ENCODE peak calls at places on chromosomes 16 and 17, in four cellular contexts. R, D, E and C are unnamed samples.

GRCh38 chr17:81373536-81374160 is 21.6 kb upstream of the BAHCC1 start:
- DNase-seq in E (no peak), D (no peak), R (no peak), C (no peak)

GRCh38 chr16:29664133-29664912 is 1.3 kb downstream of the SPN start:
- DNase-seq in E (no peak), R (peak), D (no peak), C (peak)

GRCh38 chr17:76088041-76088867 is 9.3 kb downstream of the ZACN start:
- DNase-seq in E (no peak), R (peak), D (peak), C (peak)

GRCh38 chr17:4934173-4934979 is 2.3 kb downstream of the GP1BA start:
- DNase-seq in D (peak), E (peak), R (no peak), C (no peak)

GRCh38 chr17:5672815-5673430 is 88.6 kb upstream of the NLRP1 start:
- DNase-seq in D (no peak), R (no peak), E (no peak), C (no peak)

GRCh38 chr17:44105483-44105882 is 18.0 kb downstream of the HDAC5 start:
- DNase-seq in E (no peak), D (no peak), R (no peak), C (no peak)

GRCh38 chr17:8673621-8674020 is 43.1 kb upstream of the MYH10 start:
- DNase-seq in E (no peak), R (no peak), D (no peak), C (peak)

GRCh38 chr17:77601054-77601979 is 357.2 kb upstream of the TNRC6C start:
- DNase-seq in R (no peak), D (no peak), E (no peak), C (no peak)

GRCh38 chr17:61477204-61477834 is 25.1 kb downstream of the TBX4 start:
- DNase-seq in D (peak), E (no peak), R (no peak), C (no peak)

GRCh38 chr16:2980227-2981176 is at the start of gene PKMYT1:
- DNase-seq in R (peak), E (peak), D (peak), C (peak)

GRCh38 chr16:2977440-2977839 is 2.8 kb downstream of the PKMYT1 start:
- DNase-seq in R (no peak), D (no peak), E (peak), C (no peak)

GRCh38 chr16:2981899-2982250 is 1.6 kb upstream of the PKMYT1 start:
- DNase-seq in D (no peak), E (no peak), R (peak), C (no peak)

GRCh38 chr16:2981177-2981898 is 1.1 kb upstream of the PKMYT1 start:
- DNase-seq in E (no peak), R (peak), D (peak), C (no peak)

DNA sequence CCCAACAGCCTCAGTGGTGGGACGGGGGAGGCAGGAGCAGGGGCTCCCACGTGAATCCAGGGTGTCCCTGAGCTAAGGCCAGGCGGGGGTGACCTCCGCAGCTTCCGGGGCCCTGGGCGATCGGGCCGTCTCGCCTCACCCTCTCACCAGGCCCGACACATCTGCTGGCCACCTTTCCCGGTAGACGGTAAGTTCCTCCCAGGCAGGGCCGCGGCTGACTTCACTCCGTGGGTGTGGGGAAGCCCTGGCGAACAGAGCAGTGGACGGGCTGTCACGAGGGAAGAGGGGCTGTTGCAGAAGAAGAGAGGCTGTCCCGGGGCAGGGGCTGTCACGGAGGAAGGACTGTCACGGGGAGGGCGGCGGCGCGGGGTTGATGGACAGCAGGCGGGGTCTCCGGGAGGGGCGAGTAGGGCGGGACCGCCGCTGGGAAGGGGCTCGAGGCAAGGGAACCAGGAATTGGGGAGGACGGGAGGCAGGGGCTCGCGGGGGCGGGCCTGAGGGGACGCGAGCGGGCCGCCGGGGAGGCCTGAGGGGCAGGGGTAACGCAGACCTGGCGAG is 498 bp downstream of the PKMYT1 start:
- DNase-seq in D (peak), E (no peak), R (peak), C (peak)
- TF ChIP-seq EZH2phosphoT487 in D (no peak), E (no peak), R (no peak), C (no peak)

GRCh38 chr17:42700890-42701289 is 18.6 kb downstream of the CNTNAP1 start:
- DNase-seq in E (no peak), R (no peak), D (no peak), C (no peak)

GRCh38 chr17:42697108-42697811 is 14.9 kb downstream of the CNTNAP1 start:
- DNase-seq in R (no peak), D (no peak), E (no peak), C (no peak)

GRCh38 chr17:42699415-42699740 is 17.0 kb downstream of the CNTNAP1 start:
- DNase-seq in D (no peak), R (no peak), E (no peak), C (no peak)

GRCh38 chr17:42695500-42695899 is 13.2 kb downstream of the CNTNAP1 start:
- DNase-seq in R (no peak), D (no peak), E (no peak), C (no peak)

GRCh38 chr17:42698736-42699414 is 16.5 kb downstream of the CNTNAP1 start:
- DNase-seq in R (peak), E (peak), D (no peak), C (no peak)
- TF ChIP-seq EZH2phosphoT487 in R (no peak), E (no peak), D (no peak), C (no peak)

GRCh38 chr17:410674-411401 is 58.2 kb upstream of the RPH3AL start:
- DNase-seq in E (no peak), R (peak), D (peak), C (no peak)
- TF ChIP-seq EZH2phosphoT487 in E (no peak), R (no peak), D (no peak), C (no peak)

GRCh38 chr16:10625595-10626357 is 45.4 kb upstream of the EMP2 start:
- DNase-seq in E (peak), D (no peak), R (no peak), C (no peak)
- TF ChIP-seq EZH2phosphoT487 in E (no peak), D (no peak), R (no peak), C (no peak)

GRCh38 chr16:89401641-89402445 is 88.5 kb downstream of the ANKRD11 start:
- DNase-seq in D (no peak), E (no peak), R (no peak), C (no peak)
- TF ChIP-seq EZH2phosphoT487 in D (no peak), E (no peak), R (no peak), C (no peak)

DNA sequence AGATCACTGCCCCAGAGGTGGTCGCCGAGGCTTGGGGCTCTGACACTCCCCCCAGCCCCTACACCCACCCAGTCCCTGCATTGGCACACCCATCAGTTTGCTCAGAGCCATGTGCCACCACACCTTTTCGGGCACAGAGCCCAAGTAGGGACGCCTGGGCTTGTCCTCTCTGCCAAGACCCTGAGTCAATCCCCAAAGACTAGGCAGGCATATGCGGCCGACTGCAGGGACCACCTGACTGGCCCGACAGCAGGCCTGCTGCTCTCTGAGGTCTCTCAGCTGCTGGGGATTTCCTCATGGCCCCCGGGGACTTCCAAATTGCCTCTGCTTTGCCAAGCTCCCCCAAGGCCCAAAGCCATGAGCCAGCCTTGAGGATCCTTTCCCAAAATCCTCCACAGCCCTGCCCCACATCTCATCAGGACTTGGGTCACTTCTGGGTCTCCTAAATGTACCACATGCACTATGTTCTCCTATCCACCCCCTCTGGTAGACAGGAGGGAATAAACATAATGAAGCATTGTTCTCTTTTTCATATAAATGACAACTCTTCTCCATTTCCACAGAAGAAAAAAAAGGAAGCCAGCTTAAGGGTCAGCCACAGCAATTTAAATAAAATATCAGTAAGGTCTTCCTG is 30.6 kb downstream of the MYO18A start:
- DNase-seq in R (no peak), D (no peak), E (no peak), C (peak)
- TF ChIP-seq EZH2phosphoT487 in R (no peak), D (no peak), E (no peak), C (no peak)